ENCODE peak calls at places on chromosome 14, in seven cellular contexts. J is AG09319, C is fibroblast of the aortic adventitia, Y is H9, N is colonic mucosa, W is Peyer's patch, F is kidney. B is an unnamed sample.

GRCh38 chr14:74583689-74584434 is 28.2 kb downstream of the LTBP2 start:
- DNase-seq in J (no peak), C (peak), Y (no peak), N (no peak), W (no peak), F (no peak), B (no peak)

GRCh38 chr14:77682158-77682553 is 25.7 kb downstream of the ALKBH1 start:
- DNase-seq in J (no peak), C (peak), Y (no peak), N (no peak), W (no peak), F (no peak), B (no peak)

GRCh38 chr14:53847057-53847456 is 109.6 kb downstream of the BMP4 start:
- DNase-seq in J (no peak), C (no peak), Y (no peak), N (no peak), W (no peak), F (no peak), B (no peak)

GRCh38 chr14:90109858-90110257 is 48.1 kb downstream of the KCNK13 start:
- DNase-seq in J (no peak), C (no peak), Y (peak), N (no peak), W (no peak), F (no peak), B (no peak)

GRCh38 chr14:64407329-64407728 is 19.2 kb downstream of the MTHFD1 start:
- DNase-seq in J (no peak), C (no peak), Y (no peak), N (no peak), W (no peak), F (no peak), B (no peak)

GRCh38 chr14:34081126-34081575 is 130.3 kb upstream of the EGLN3 start:
- DNase-seq in J (peak), C (no peak), Y (no peak), N (no peak), W (no peak), F (no peak), B (no peak)

GRCh38 chr14:100862277-100862676 is 36.4 kb downstream of the MEG3 start:
- DNase-seq in J (no peak), C (no peak), Y (no peak), N (no peak), W (peak), F (peak), B (no peak)

GRCh38 chr14:100856056-100856950 is 30.4 kb downstream of the MEG3 start:
- DNase-seq in J (no peak), C (no peak), Y (no peak), N (no peak), W (peak), F (peak), B (no peak)

GRCh38 chr14:101369194-101369915 is 191.9 kb upstream of the DIO3 start:
- DNase-seq in J (no peak), C (no peak), Y (no peak), N (no peak), W (no peak), F (no peak), B (no peak)

GRCh38 chr14:99462211-99462610 is 18.4 kb downstream of the SETD3 start:
- DNase-seq in J (no peak), C (no peak), Y (no peak), N (no peak), W (no peak), F (no peak), B (no peak)

GRCh38 chr14:22653012-22653621 is 9.0 kb upstream of the OR6J1 start:
- DNase-seq in J (peak), C (peak), Y (peak), N (peak), W (peak), F (no peak), B (peak)

GRCh38 chr14:102501751-102502315 is 7.7 kb downstream of the ANKRD9 start:
- DNase-seq in J (no peak), C (no peak), Y (peak), N (no peak), W (no peak), F (no peak), B (no peak)
- TF ChIP-seq CTCF in J (no peak), C (no peak), Y (peak), N (no peak), W (no peak), F (no peak), B (peak)

GRCh38 chr14:60656755-60657608 is 7.7 kb upstream of the SIX1 start:
- DNase-seq in J (peak), C (peak), Y (peak), N (peak), W (peak), F (peak), B (no peak)
- TF ChIP-seq CTCF in J (peak), C (peak), Y (peak), N (no peak), W (no peak), F (peak), B (peak)

DNA sequence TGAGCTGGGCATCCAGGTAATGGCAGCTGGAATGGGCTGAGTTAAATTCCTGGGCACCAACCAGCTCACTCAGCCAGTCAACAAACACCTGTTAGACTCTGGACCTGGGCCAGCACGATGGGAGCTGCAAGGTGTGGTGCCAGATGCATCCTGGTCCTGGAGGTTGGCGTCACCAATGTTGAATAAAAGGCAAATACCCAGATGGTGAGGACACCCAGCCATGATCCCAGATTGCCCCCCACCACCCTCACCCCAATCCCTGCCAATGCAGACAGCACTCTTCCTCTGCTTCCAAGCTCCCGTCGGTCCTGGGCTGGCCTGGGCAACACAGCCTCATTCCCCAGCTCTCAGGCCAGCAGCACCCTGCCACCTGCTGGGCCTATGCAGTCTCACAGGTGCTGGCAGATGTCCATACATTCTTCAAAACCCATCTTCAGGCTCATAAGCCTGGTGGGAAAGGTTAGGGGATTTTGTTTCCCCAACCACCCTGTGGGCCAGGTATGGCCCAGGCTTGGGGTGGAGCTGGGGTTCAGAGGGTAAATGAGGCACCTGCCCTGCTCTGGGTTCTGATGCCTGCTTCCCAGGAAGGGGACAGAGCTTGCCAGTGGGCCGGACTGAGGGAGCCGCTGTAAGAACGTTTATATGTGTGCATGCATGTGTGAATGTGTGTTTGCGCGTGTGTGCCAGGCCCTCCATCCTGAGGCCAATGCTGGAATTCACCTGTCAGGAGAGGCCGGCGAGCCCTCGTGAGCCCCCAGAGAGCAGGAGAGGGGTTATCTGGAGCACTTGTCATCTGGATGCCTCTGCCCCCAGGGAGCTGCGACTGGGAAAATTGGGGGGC is 58.0 kb downstream of the LGMN start:
- DNase-seq in J (no peak), C (peak), Y (peak), N (peak), W (peak), F (peak), B (no peak)
- TF ChIP-seq CTCF in J (peak), C (peak), Y (peak), N (peak), W (peak), F (peak), B (peak)

GRCh38 chr14:91330846-91331245 is 86.3 kb upstream of the GPR68 start:
- DNase-seq in J (no peak), C (no peak), Y (no peak), N (no peak), W (no peak), F (peak), B (no peak)

GRCh38 chr14:91331761-91332447 is 85.7 kb downstream of the CCDC88C start:
- DNase-seq in J (no peak), C (no peak), Y (no peak), N (no peak), W (peak), F (peak), B (no peak)

GRCh38 chr14:91328313-91329050 is 84.0 kb upstream of the GPR68 start:
- DNase-seq in J (no peak), C (no peak), Y (no peak), N (no peak), W (no peak), F (peak), B (no peak)

GRCh38 chr14:91329615-91330014 is 85.1 kb upstream of the GPR68 start:
- DNase-seq in J (no peak), C (no peak), Y (no peak), N (no peak), W (no peak), F (peak), B (no peak)

DNA sequence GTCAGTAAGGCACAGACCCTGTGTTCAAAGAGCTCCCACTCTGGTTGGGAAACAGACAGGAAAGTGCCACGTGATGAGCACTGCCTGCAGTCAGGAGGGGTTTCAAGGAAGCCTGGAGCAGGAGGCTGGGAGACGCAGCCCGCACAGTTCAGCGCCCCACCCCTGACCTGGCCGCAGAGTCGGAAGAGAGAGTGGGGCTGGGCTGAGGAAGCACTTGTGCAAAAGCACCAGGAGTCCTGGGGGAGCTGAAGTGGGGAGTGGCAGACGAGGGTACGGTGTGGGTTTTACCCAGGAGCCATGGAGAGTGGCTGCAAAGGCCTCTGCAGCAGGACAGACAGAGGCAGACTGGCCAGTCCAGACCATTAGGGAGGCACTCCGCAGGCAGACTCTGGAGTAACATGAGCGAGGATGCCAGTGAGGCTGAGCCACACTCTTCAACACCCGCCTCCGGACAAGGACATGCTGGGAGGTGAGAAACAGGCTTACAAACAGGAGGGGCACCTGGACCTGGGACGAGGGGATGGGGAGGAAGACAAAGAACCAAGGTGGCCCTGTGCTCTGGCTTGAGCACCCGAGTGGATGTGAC is 85.7 kb upstream of the GPR68 start:
- DNase-seq in J (no peak), C (no peak), Y (no peak), N (no peak), W (no peak), F (peak), B (no peak)
- TF ChIP-seq CTCF in J (no peak), C (no peak), Y (no peak), N (no peak), W (no peak), F (no peak), B (no peak)

DNA sequence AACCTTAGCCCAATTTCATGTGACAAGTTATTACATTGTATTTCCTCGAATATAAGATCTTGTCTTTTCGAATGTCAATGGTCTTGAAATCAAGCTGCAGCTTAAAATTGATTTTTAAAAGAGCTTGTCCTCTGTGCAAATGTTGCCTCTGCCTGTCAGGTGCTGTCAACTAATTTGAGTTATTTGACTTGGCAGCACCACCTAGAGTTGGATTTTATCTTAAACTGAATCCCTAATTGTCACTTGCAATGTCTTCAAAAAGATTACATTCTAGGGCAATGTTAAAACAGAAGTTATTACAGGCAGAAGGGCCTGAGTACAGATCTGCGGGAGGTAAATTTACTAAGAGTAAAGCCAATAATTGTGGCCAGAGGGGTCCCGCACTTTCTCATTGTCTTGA is 26.2 kb upstream of the TUNAR start:
- DNase-seq in J (no peak), C (no peak), Y (no peak), N (no peak), W (no peak), F (no peak), B (no peak)
- TF ChIP-seq CTCF in J (no peak), C (no peak), Y (peak), N (no peak), W (no peak), F (no peak), B (no peak)

B was measured in retinal pigment epithelial cell.